ENCODE peak calls at places on chromosomes 5 and 9, in seven cellular contexts. X, S, P, B, K, F and D are unnamed samples.

GRCh38 chr5:96177303-96177869 is 215.7 kb upstream of the ELL2 start:
- DNase-seq in X (no peak), S (no peak), P (peak), B (no peak), K (no peak), F (peak), D (no peak)

GRCh38 chr5:9621379-9621903 is 8.7 kb downstream of the TAS2R1 start:
- DNase-seq in X (no peak), S (no peak), P (peak), B (no peak), K (no peak), F (peak), D (no peak)

GRCh38 chr9:211557-211956 is 3.1 kb upstream of the DOCK8 start:
- DNase-seq in X (no peak), S (no peak), P (no peak), B (no peak), K (no peak), F (no peak), D (no peak)

GRCh38 chr5:14595189-14595588 is 13.6 kb downstream of the OTULINL start:
- DNase-seq in X (no peak), S (no peak), P (no peak), B (no peak), K (no peak), F (no peak), D (no peak)

GRCh38 chr5:127299678-127300077 is 9.1 kb downstream of the MEGF10 start:
- DNase-seq in X (no peak), S (no peak), P (no peak), B (no peak), K (no peak), F (no peak), D (no peak)

GRCh38 chr5:5560016-5560415 is 137.5 kb downstream of the ICE1 start:
- DNase-seq in X (no peak), S (no peak), P (no peak), B (peak), K (no peak), F (no peak), D (no peak)

GRCh38 chr5:17852701-17853100 is 218.4 kb downstream of the TAF11L14 start:
- DNase-seq in X (no peak), S (no peak), P (no peak), B (no peak), K (no peak), F (peak), D (no peak)

GRCh38 chr5:74402553-74402952 is 238.0 kb downstream of the ENC1 start:
- DNase-seq in X (no peak), S (no peak), P (no peak), B (no peak), K (no peak), F (no peak), D (no peak)

GRCh38 chr5:135565691-135566421 is 12.9 kb downstream of the CXCL14 start:
- DNase-seq in X (peak), S (peak), P (no peak), B (no peak), K (peak), F (peak), D (peak)

GRCh38 chr5:172775326-172776234 is 4.6 kb upstream of the DUSP1 start:
- DNase-seq in X (no peak), S (no peak), P (no peak), B (no peak), K (no peak), F (peak), D (no peak)

GRCh38 chr9:110638381-110638954 is 30.1 kb upstream of the MUSK start:
- DNase-seq in X (no peak), S (no peak), P (no peak), B (no peak), K (no peak), F (no peak), D (no peak)